ENCODE peak calls at places on chromosomes 11 and 22, in nine cellular contexts. T, S, M, G, H, P, Y, V and X are unnamed samples.

GRCh38 chr11:587978-588380 is 11.7 kb downstream of the PHRF1 start:
- DNase-seq in T (no peak), S (no peak), M (peak), G (peak), H (no peak), P (no peak), Y (no peak), V (no peak), X (peak)

GRCh38 chr11:45239733-45240132 is 46.4 kb downstream of the SYT13 start:
- DNase-seq in T (no peak), S (no peak), M (no peak), G (no peak), H (no peak), P (no peak), Y (no peak), V (no peak), X (no peak)

GRCh38 chr22:27115816-27116256 is 458.4 kb downstream of the MIAT start:
- DNase-seq in T (no peak), S (no peak), M (peak), G (no peak), H (peak), P (peak), Y (no peak), V (no peak), X (peak)

GRCh38 chr22:40220316-40221054 is 42.8 kb downstream of the TNRC6B start:
- DNase-seq in T (no peak), S (no peak), M (no peak), G (no peak), H (no peak), P (no peak), Y (peak), V (peak), X (no peak)

GRCh38 chr22:48192071-48192470 is 1429.6 kb downstream of the TBC1D22A start:
- DNase-seq in T (no peak), S (no peak), M (no peak), G (no peak), H (no peak), P (no peak), Y (no peak), V (no peak), X (no peak)

GRCh38 chr11:111911563-111912401 is at the start of gene CRYAB:
- DNase-seq in T (peak), S (peak), M (no peak), G (no peak), H (peak), P (peak), Y (peak), V (peak), X (peak)

GRCh38 chr11:103397369-103397768 is 288.1 kb downstream of the DYNC2H1 start:
- DNase-seq in T (no peak), S (no peak), M (no peak), G (no peak), H (no peak), P (no peak), Y (no peak), V (no peak), X (no peak)

GRCh38 chr11:93189462-93189861 is 8.3 kb downstream of the SLC36A4 start:
- DNase-seq in T (no peak), S (no peak), M (no peak), G (no peak), H (no peak), P (no peak), Y (no peak), V (no peak), X (no peak)

GRCh38 chr11:61949169-61950034 is 749 bp upstream of the BEST1 start:
- DNase-seq in T (peak), S (peak), M (peak), G (peak), H (no peak), P (peak), Y (peak), V (peak), X (peak)

GRCh38 chr22:28146401-28147304 is 227.6 kb upstream of the PITPNB start:
- DNase-seq in T (no peak), S (no peak), M (no peak), G (no peak), H (no peak), P (no peak), Y (peak), V (peak), X (no peak)

GRCh38 chr11:59754859-59755700 is at the start of gene STX3:
- DNase-seq in T (no peak), S (peak), M (peak), G (peak), H (peak), P (peak), Y (peak), V (peak), X (peak)

GRCh38 chr22:38890377-38890776 is 18.4 kb upstream of the CBX6 start:
- DNase-seq in T (no peak), S (no peak), M (no peak), G (no peak), H (no peak), P (no peak), Y (no peak), V (no peak), X (no peak)

GRCh38 chr11:47617417-47617809 is 23.2 kb upstream of the C1QTNF4 start:
- DNase-seq in T (no peak), S (no peak), M (no peak), G (no peak), H (no peak), P (peak), Y (no peak), V (no peak), X (no peak)

GRCh38 chr11:77056814-77057402 is 9.9 kb upstream of the CAPN5 start:
- DNase-seq in T (no peak), S (no peak), M (no peak), G (no peak), H (no peak), P (no peak), Y (no peak), V (no peak), X (no peak)

GRCh38 chr11:20933086-20933485 is 263.7 kb downstream of the NELL1 start:
- DNase-seq in T (no peak), S (no peak), M (no peak), G (no peak), H (no peak), P (no peak), Y (peak), V (no peak), X (no peak)

GRCh38 chr22:44182591-44183588 is 2.2 kb downstream of the PARVG start:
- DNase-seq in T (peak), S (peak), M (no peak), G (peak), H (no peak), P (no peak), Y (no peak), V (peak), X (no peak)

GRCh38 chr11:117715801-117716200 is 81.2 kb downstream of the DSCAML1 start:
- DNase-seq in T (no peak), S (no peak), M (no peak), G (no peak), H (no peak), P (no peak), Y (peak), V (peak), X (no peak)

GRCh38 chr11:106937113-106937512 is 81.2 kb downstream of the GUCY1A2 start:
- DNase-seq in T (no peak), S (no peak), M (no peak), G (no peak), H (no peak), P (no peak), Y (no peak), V (peak), X (no peak)

GRCh38 chr11:14906614-14907392 is 14.8 kb upstream of the CYP2R1 start:
- DNase-seq in T (no peak), S (no peak), M (no peak), G (peak), H (no peak), P (no peak), Y (no peak), V (no peak), X (no peak)

GRCh38 chr11:10646956-10647355 is 46.6 kb downstream of the IRAG1 start:
- DNase-seq in T (no peak), S (no peak), M (no peak), G (no peak), H (no peak), P (no peak), Y (no peak), V (no peak), X (no peak)

GRCh38 chr22:30159561-30160353 is 79.5 kb downstream of the HORMAD2 start:
- DNase-seq in T (no peak), S (no peak), M (peak), G (no peak), H (peak), P (peak), Y (peak), V (peak), X (peak)

GRCh38 chr11:82873919-82874333 is 26.3 kb downstream of the PRCP start:
- DNase-seq in T (no peak), S (no peak), M (no peak), G (no peak), H (no peak), P (no peak), Y (no peak), V (no peak), X (no peak)

GRCh38 chr11:124644426-124645280 is 22.0 kb downstream of the TBRG1 start:
- DNase-seq in T (peak), S (peak), M (peak), G (no peak), H (peak), P (peak), Y (peak), V (peak), X (peak)

GRCh38 chr11:64275031-64275800 is 9.2 kb downstream of the BAD start:
- DNase-seq in T (no peak), S (no peak), M (no peak), G (no peak), H (no peak), P (no peak), Y (no peak), V (no peak), X (peak)

GRCh38 chr22:17483670-17484372 is 79.5 kb upstream of the SLC25A18 start:
- DNase-seq in T (no peak), S (no peak), M (no peak), G (no peak), H (no peak), P (no peak), Y (no peak), V (no peak), X (no peak)

GRCh38 chr22:23832226-23833016 is 6.4 kb downstream of the DERL3 start:
- DNase-seq in T (no peak), S (no peak), M (no peak), G (no peak), H (no peak), P (no peak), Y (no peak), V (no peak), X (no peak)

GRCh38 chr11:123371506-123372297 is 58.4 kb upstream of the GRAMD1B start:
- DNase-seq in T (no peak), S (no peak), M (no peak), G (no peak), H (no peak), P (no peak), Y (no peak), V (no peak), X (no peak)